ENCODE peak calls at places on chromosomes 6 and 20, in five cellular contexts. Z is A549, R is activated T-cell treated with anti-CD3 and anti-CD28 coated beads for 48 hours, V is IMR-90, Q is OCI-M1. F is an unnamed sample.

GRCh38 chr20:52041966-52042365 is 149.6 kb downstream of the ZFP64 start:
- DNase-seq in V (no peak), Q (no peak), Z (no peak), R (no peak), F (no peak)

GRCh38 chr6:78570044-78570443 is 297.3 kb upstream of the IRAK1BP1 start:
- DNase-seq in V (no peak), Q (no peak), R (no peak), Z (no peak), F (no peak)

GRCh38 chr6:109059148-109059547 is 35.5 kb downstream of the SESN1 start:
- DNase-seq in Z (no peak), R (no peak), Q (peak), V (peak), F (no peak)

GRCh38 chr6:150112233-150112632 is 30.6 kb upstream of the PPP1R14C start:
- DNase-seq in Z (no peak), Q (no peak), R (no peak), V (no peak), F (no peak)

GRCh38 chr6:37426058-37426944 is 6.7 kb upstream of the CMTR1 start:
- DNase-seq in Q (no peak), Z (no peak), V (no peak), R (no peak), F (no peak)

GRCh38 chr6:138925806-138926205 is 62.2 kb downstream of the REPS1 start:
- DNase-seq in Z (no peak), V (no peak), Q (no peak), R (no peak), F (no peak)

GRCh38 chr6:163627274-163628062 is 212.9 kb downstream of the QKI start:
- DNase-seq in Q (no peak), Z (no peak), V (no peak), R (no peak), F (no peak)

GRCh38 chr6:125174626-125175025 is 21.1 kb downstream of the TPD52L1 start:
- DNase-seq in Z (no peak), V (no peak), Q (peak), R (no peak), F (no peak)

GRCh38 chr20:34516874-34517542 is 786 bp downstream of the DYNLRB1 start:
- DNase-seq in Z (no peak), V (no peak), R (peak), Q (peak), F (no peak)

GRCh38 chr6:170522565-170523183 is 30.4 kb downstream of the PSMB1 start:
- DNase-seq in V (peak), Z (no peak), Q (no peak), R (no peak), F (no peak)

GRCh38 chr20:6920991-6921613 is 153.6 kb downstream of the BMP2 start:
- DNase-seq in V (no peak), Z (no peak), Q (peak), R (no peak), F (no peak)

GRCh38 chr6:169913096-169913615 is 161.7 kb downstream of the ERMARD start:
- DNase-seq in Q (no peak), V (no peak), R (no peak), Z (no peak), F (peak)

GRCh38 chr20:59560588-59561227 is 43.6 kb upstream of the PHACTR3 start:
- DNase-seq in V (peak), Z (peak), Q (peak), R (no peak), F (peak)

GRCh38 chr20:58064411-58065010 is 163.9 kb downstream of the ANKRD60 start:
- DNase-seq in Z (no peak), R (no peak), Q (no peak), V (no peak), F (no peak)

GRCh38 chr6:54111341-54111740 is at the start of gene MLIP:
- DNase-seq in V (no peak), Q (no peak), R (no peak), Z (no peak), F (no peak)

GRCh38 chr20:32460683-32461320 is 102.7 kb downstream of the ASXL1 start:
- DNase-seq in Z (no peak), R (no peak), V (no peak), Q (no peak), F (no peak)